ENCODE peak calls at places on chromosomes 16 and 17, in five cellular contexts. O is stomach, T is mucosa of descending colon, F is thoracic aorta, N is AG10803. H is an unnamed sample.

GRCh38 chr16:50299508-50300105 is 33.3 kb downstream of the ADCY7 start:
- DNase-seq in O (no peak), F (no peak), T (no peak), N (no peak), H (no peak)

GRCh38 chr16:1163567-1164055 is 10.7 kb downstream of the CACNA1H start:
- DNase-seq in T (no peak), F (no peak), N (no peak), O (no peak), H (no peak)

GRCh38 chr17:18960803-18961511 is 9.0 kb downstream of the SLC5A10 start:
- DNase-seq in O (peak), T (peak), N (peak), F (peak), H (peak)

GRCh38 chr17:49260011-49260921 is 29.7 kb upstream of the PHOSPHO1 start:
- DNase-seq in F (peak), O (peak), N (peak), T (peak), H (peak)

GRCh38 chr16:3356118-3356517 is 429 bp downstream of the OR2C1 start:
- DNase-seq in O (no peak), N (no peak), F (no peak), T (no peak), H (no peak)

GRCh38 chr16:5870886-5871715 is 773.5 kb upstream of the EEF2KMT start:
- DNase-seq in F (no peak), O (no peak), T (no peak), N (no peak), H (no peak)

GRCh38 chr17:8991514-8992285 is 26.2 kb upstream of the PIK3R5 start:
- DNase-seq in N (peak), F (no peak), T (peak), O (peak), H (peak)

GRCh38 chr16:50276128-50276444 is 9.7 kb downstream of the ADCY7 start:
- DNase-seq in O (no peak), F (no peak), N (no peak), T (no peak), H (no peak)

GRCh38 chr17:78781339-78782304 is at the start of gene CYTH1:
- DNase-seq in N (no peak), O (peak), F (no peak), T (peak), H (peak)

GRCh38 chr17:17041018-17041521 is 1.2 kb upstream of the MPRIP start:
- DNase-seq in O (no peak), N (peak), F (no peak), T (no peak), H (peak)

GRCh38 chr16:83233153-83233552 is 574.6 kb upstream of the HSBP1 start:
- DNase-seq in F (no peak), T (no peak), N (no peak), O (no peak), H (no peak)

GRCh38 chr16:28985611-28986041 is 774 bp downstream of the LAT start:
- DNase-seq in T (no peak), N (no peak), O (no peak), F (no peak), H (no peak)

GRCh38 chr17:52106638-52107261 is 51.8 kb downstream of the CA10 start:
- DNase-seq in T (peak), N (peak), F (no peak), O (peak), H (peak)

GRCh38 chr16:72723781-72724180 is 324.1 kb downstream of the ZFHX3 start:
- DNase-seq in O (no peak), F (no peak), T (no peak), N (peak), H (peak)

GRCh38 chr17:81398170-81398854 is 3.1 kb downstream of the BAHCC1 start:
- DNase-seq in F (no peak), T (peak), O (no peak), N (peak), H (peak)

GRCh38 chr17:81398855-81399451 is 3.7 kb downstream of the BAHCC1 start:
- DNase-seq in T (peak), N (peak), F (no peak), O (no peak), H (no peak)

GRCh38 chr17:81396278-81396721 is 1.0 kb downstream of the BAHCC1 start:
- DNase-seq in N (peak), F (no peak), O (no peak), T (no peak), H (no peak)

GRCh38 chr17:81396722-81397313 is 1.6 kb downstream of the BAHCC1 start:
- DNase-seq in F (no peak), T (no peak), O (peak), N (peak), H (peak)

DNA sequence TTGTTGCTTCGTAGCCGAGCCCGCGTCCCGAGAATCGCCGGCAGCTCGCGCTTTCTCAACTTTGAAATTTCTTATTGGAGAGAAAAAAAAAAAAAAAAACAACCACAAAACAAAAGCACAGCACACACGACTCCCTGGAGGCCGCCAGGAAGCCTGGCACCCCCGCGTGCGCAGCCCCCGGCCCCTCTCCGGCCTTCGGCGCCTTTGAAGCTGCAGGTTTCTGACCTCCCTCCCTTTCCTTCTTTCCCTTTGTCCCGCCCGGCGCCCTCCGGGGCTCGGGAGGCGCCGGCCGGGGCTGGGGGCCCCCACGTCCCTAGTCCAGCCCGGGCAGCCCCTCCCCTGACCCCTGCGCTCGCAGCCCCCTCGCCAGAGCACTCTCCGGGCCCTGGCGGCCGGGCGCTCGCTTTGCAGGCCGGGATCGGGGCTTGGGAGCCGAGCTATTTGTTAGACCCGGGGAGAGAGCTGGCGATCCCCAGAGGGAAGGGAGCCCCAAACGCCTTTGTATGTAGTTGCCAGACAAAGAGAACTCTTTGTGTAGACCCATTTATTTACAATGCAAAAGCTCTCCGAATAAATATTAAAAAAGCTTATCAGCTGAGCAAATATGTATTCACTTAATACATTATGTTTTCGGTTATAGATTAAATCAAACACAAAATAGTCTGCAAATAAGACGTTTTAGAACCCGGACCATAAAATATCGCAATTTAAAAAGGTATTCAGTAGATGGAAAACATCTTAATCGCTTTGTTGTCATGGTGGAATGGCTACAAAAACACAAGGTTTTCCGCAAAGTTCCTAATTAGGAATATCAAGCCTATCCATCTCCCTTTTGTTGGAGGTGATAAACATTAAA is 2.3 kb downstream of the BAHCC1 start:
- DNase-seq in O (peak), N (peak), T (no peak), F (no peak), H (peak)
- H3K4me3 ChIP-seq in O (peak), N (peak), T (no peak), F (peak), H (peak)

GRCh38 chr17:69722518-69722917 is 308.0 kb downstream of the MAP2K6 start:
- DNase-seq in O (no peak), T (no peak), F (no peak), N (peak), H (no peak)

GRCh38 chr17:69723741-69724140 is 309.2 kb downstream of the MAP2K6 start:
- DNase-seq in F (no peak), T (peak), O (no peak), N (no peak), H (peak)

GRCh38 chr17:69724236-69724635 is 309.7 kb downstream of the MAP2K6 start:
- DNase-seq in O (no peak), T (no peak), N (no peak), F (no peak), H (no peak)

GRCh38 chr17:69723316-69723715 is 308.8 kb downstream of the MAP2K6 start:
- DNase-seq in T (no peak), F (no peak), N (no peak), O (no peak), H (no peak)

GRCh38 chr17:69725125-69725524 is 310.6 kb downstream of the MAP2K6 start:
- DNase-seq in T (no peak), F (no peak), N (no peak), O (no peak), H (no peak)
- TF ChIP-seq CTCF in T (no peak), F (no peak), N (no peak), O (no peak), H (peak)

DNA sequence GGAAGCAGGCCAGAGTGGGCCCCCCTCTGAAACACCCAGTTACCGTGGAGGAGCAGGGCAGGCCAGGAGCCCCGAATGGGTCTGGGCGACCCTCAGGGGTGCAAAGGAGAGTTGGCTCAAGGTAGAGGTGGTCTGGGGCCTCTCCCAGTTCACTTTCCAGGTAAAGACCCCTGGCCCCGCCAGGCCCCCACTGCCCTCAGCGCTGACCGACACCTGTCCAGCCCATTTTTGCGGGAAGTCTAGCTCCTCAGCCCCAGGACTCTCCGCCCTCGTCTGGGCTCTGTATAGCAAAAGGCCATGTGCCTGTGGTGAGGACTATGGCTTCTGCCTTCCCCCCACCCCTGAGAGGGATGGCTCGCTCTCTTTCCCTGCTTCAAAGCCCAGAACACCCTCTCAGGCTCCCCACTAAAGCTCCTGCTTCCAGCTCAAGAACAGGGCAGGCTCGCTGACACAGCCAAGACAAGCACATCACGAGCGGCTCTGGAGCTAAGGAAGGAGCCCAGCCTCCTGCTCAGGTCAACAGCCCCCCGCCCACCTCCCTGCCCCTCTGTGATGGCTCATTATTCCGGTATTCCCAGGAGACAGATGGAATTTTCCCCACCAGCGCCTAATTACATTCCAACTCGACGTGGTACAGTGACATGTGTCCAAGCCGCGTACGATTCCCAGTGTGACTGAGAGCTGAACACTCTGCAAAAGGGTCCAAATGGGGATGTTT is 59.4 kb downstream of the RTN4RL1 start:
- DNase-seq in O (no peak), T (no peak), N (peak), F (no peak), H (no peak)
- H3K4me3 ChIP-seq in O (no peak), T (no peak), N (no peak), F (no peak), H (no peak)

DNA sequence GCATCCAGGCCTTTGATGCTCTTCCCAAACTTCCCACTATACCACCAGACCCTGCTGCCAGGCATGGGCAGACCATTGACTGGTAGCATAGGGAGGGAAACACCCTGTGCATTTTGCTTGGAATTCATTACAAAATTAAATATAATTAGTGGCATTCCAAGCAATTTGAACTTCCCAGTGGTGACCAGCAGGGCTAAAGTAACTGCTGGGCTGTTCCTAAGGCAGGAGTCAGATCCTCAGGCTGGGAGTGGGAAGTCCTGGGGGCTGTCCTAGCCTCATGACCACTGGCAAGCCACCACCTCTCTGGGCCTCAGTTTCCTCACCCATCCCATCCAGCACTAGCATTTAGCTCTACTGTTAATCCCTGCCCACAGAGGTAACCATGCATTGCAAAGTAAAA is 3.7 kb downstream of the PRR15L start:
- DNase-seq in F (no peak), N (no peak), O (no peak), T (no peak), H (no peak)
- TF ChIP-seq CTCF in F (no peak), N (no peak), O (no peak), T (no peak), H (peak)